ENCODE peak calls at places on chromosome X, in eight cellular contexts. Z, B, E, P, H, I, K and C are unnamed samples.

GRCh38 chrX:69024931-69025330 is 140.3 kb downstream of the PJA1 start:
- DNase-seq in K (peak; percentile 83), I (peak; percentile 59), E (peak; percentile 41), H (peak; percentile 41), B (peak; percentile 59), P (peak; percentile 75), Z (peak; percentile 77), C (no peak)

GRCh38 chrX:104166735-104167436 is 633 bp downstream of the FAM199X start:
- DNase-seq in I (no peak), H (peak; percentile 5), B (no peak), P (no peak), E (no peak), K (peak; percentile 29), Z (no peak), C (no peak)

GRCh38 chrX:68999351-68999750 is 165.9 kb downstream of the PJA1 start:
- DNase-seq in E (peak; percentile 41), P (peak; percentile 91), K (no peak), I (no peak), B (peak; percentile 24), H (no peak), Z (no peak), C (peak; percentile 53)

GRCh38 chrX:104284407-104285000 is 29.8 kb upstream of the ESX1 start:
- DNase-seq in K (no peak), H (no peak), E (peak; percentile 69), B (no peak), Z (no peak), I (no peak), P (peak; percentile 15), C (no peak)

GRCh38 chrX:100410083-100410590 is at the start of gene PCDH19:
- DNase-seq in H (peak; percentile 43), E (peak; percentile 7), I (peak; percentile 86), Z (peak; percentile 52), P (peak; percentile 50), K (peak; percentile 77), B (peak; percentile 17), C (no peak)

GRCh38 chrX:131792789-131793462 is 230.2 kb upstream of the STK26 start:
- DNase-seq in E (peak; percentile 72), P (peak; percentile 84), Z (no peak), K (no peak), I (no peak), H (no peak), B (peak; percentile 93), C (no peak)

GRCh38 chrX:16512401-16512776 is 137.6 kb upstream of the S100G start:
- DNase-seq in K (no peak), I (no peak), B (no peak), E (no peak), Z (no peak), H (no peak), P (no peak), C (no peak)

GRCh38 chrX:102067966-102068723 is 57.3 kb upstream of the TCEAL2 start:
- DNase-seq in P (peak; percentile 6), I (no peak), H (peak; percentile 2), B (peak; percentile 16), E (no peak), Z (no peak), K (peak; percentile 16), C (no peak)

GRCh38 chrX:18354369-18355329 is at the start of gene SCML2:
- DNase-seq in H (peak; percentile 33), Z (peak; percentile 46), K (peak; percentile 62), P (peak; percentile 2), E (peak; percentile 12), I (peak; percentile 34), B (peak; percentile 21), C (no peak)

GRCh38 chrX:41667631-41668030 is 21.1 kb upstream of the GPR34 start:
- DNase-seq in H (no peak), K (no peak), E (peak; percentile 20), I (no peak), P (no peak), Z (no peak), B (no peak), C (no peak)

GRCh38 chrX:1485033-1485432 is 32.3 kb upstream of the ASMTL start:
- DNase-seq in H (no peak), Z (no peak), P (no peak), B (no peak), E (no peak), K (no peak), I (no peak), C (no peak)

GRCh38 chrX:45007598-45007997 is 134.6 kb downstream of the KDM6A start:
- DNase-seq in I (no peak), P (no peak), K (no peak), H (no peak), Z (no peak), B (no peak), E (no peak), C (no peak)

GRCh38 chrX:44352739-44353138 is 9.3 kb upstream of the EFHC2 start:
- DNase-seq in I (no peak), H (no peak), E (no peak), Z (no peak), K (no peak), P (peak; percentile 80), B (no peak), C (peak; percentile 26)

GRCh38 chrX:55524487-55524886 is 34.8 kb upstream of the USP51 start:
- DNase-seq in P (no peak), I (no peak), B (peak; percentile 3), K (peak; percentile 29), Z (no peak), E (no peak), H (no peak), C (no peak)

GRCh38 chrX:78822157-78822683 is 74.7 kb downstream of the LPAR4 start:
- DNase-seq in P (no peak), E (no peak), Z (no peak), B (no peak), I (no peak), H (no peak), K (no peak), C (no peak)

GRCh38 chrX:85107407-85107806 is 103.7 kb downstream of the APOOL start:
- DNase-seq in P (peak; percentile 53), I (no peak), B (no peak), E (no peak), H (no peak), K (peak; percentile 16), Z (no peak), C (peak; percentile 70)

GRCh38 chrX:24080670-24081069 is 25.9 kb downstream of the EIF2S3 start:
- DNase-seq in P (no peak), H (no peak), Z (no peak), I (no peak), B (no peak), K (no peak), E (no peak), C (no peak)

GRCh38 chrX:24085133-24085532 is 30.4 kb downstream of the EIF2S3 start:
- DNase-seq in B (no peak), K (no peak), Z (no peak), E (no peak), I (no peak), P (no peak), H (no peak), C (no peak)

GRCh38 chrX:24082446-24082845 is 27.7 kb downstream of the EIF2S3 start:
- DNase-seq in Z (no peak), I (no peak), P (no peak), E (no peak), K (no peak), H (no peak), B (no peak), C (no peak)

GRCh38 chrX:24081661-24082154 is 27.0 kb downstream of the EIF2S3 start:
- DNase-seq in H (peak; percentile 65), P (peak; percentile 59), Z (peak; percentile 55), K (peak; percentile 75), B (peak; percentile 63), I (peak; percentile 85), E (peak; percentile 27), C (peak; percentile 5)

DNA sequence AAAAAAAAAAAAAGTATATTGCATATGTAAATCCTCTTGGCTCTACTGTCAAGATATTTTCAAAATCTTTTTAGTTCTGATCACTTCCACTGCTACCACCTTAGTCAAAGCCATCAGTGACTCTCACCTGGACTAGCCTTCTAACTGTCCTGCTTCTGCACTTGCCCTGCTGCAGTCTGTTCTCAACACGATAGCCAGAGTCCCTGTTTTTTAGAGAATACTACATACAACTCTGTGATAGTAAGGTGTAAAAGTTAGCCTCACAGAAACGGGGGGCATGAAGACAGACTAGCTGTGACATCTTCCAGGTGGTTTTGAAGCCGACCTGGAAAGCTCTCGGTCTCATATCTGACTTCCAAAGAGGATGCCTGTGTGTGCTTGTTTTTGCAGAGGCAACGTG is 24.6 kb downstream of the EIF2S3 start:
- DNase-seq in H (no peak), I (no peak), B (no peak), E (no peak), Z (no peak), P (no peak), K (no peak), C (no peak)
- H3K27ac ChIP-seq in H (no peak overlapping the region), I (peak overlapping the region; percentile 60), B (no peak overlapping the region), E (no peak overlapping the region), Z (no peak overlapping the region), P (no peak overlapping the region), K (no peak overlapping the region), C (no peak overlapping the region)

DNA sequence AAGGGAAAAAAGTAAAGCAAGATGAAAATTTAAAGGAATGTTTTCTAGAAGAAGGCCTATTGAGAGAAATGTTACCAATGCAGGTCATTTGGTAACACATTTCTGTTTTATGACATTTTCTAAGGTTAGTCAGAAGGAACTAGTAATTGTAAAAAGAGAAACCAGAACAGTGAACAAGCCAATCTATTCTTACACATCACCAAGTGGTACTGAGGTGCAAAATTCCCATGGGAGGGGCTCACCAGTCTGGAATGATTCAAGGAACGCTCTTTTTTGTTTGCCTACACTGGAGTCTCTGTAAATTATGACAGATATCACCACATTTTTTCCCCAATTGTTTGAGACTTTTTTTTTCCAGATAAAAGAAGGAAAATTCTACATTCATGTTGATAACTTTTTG is 404.7 kb upstream of the CNKSR2 start:
- DNase-seq in E (no peak), H (no peak), P (no peak), I (no peak), K (no peak), Z (no peak), B (no peak), C (no peak)
- H3K27ac ChIP-seq in E (no peak overlapping the region), H (no peak overlapping the region), P (no peak overlapping the region), I (no peak overlapping the region), K (no peak overlapping the region), Z (no peak overlapping the region), B (no peak overlapping the region), C (no peak overlapping the region)

GRCh38 chrX:3697220-3697684 is 16.2 kb downstream of the PRKX start:
- DNase-seq in Z (no peak), E (peak; percentile 14), P (peak; percentile 10), H (no peak), I (no peak), K (peak; percentile 63), B (no peak), C (no peak)
- H3K27ac ChIP-seq in Z (no peak overlapping the region), E (no peak overlapping the region), P (peak overlapping the region; percentile 86), H (peak overlapping the region; percentile 29), I (no peak overlapping the region), K (peak overlapping the region; percentile 78), B (no peak overlapping the region), C (peak overlapping the region; percentile 13)

GRCh38 chrX:46547857-46548256 is 2.6 kb upstream of the ZNF674 start:
- DNase-seq in H (peak; percentile 72), P (peak; percentile 52), E (peak; percentile 86), I (no peak), K (no peak), Z (no peak), B (peak; percentile 84), C (no peak)
- H3K27ac ChIP-seq in H (peak overlapping the region; percentile 84), P (no peak overlapping the region), E (peak overlapping the region; percentile 73), I (no peak overlapping the region), K (no peak overlapping the region), Z (no peak overlapping the region), B (peak overlapping the region; percentile 78), C (peak overlapping the region; percentile 83)

GRCh38 chrX:134669378-134670098 is 11.3 kb upstream of the PLAC1 start:
- DNase-seq in P (peak; percentile 72), B (peak; percentile 93), Z (peak; percentile 32), K (no peak), H (peak; percentile 94), I (no peak), E (peak; percentile 88), C (no peak)
- H3K27ac ChIP-seq in P (peak overlapping the region; percentile 52), B (peak overlapping the region; percentile 94), Z (peak overlapping the region; percentile 36), K (no peak overlapping the region), H (peak overlapping the region; percentile 75), I (no peak overlapping the region), E (peak overlapping the region; percentile 98), C (peak overlapping the region; percentile 84)